ENCODE peak calls at places on chromosome 5, in eight cellular contexts. X is sigmoid colon, T is LNCaP clone FGC, A is brain microvascular endothelial cell, N is astrocyte of the spinal cord, F is bronchial epithelial cell, W is tibial nerve, Z is aorta. H is an unnamed sample.

GRCh38 chr5:126780165-126780827 is 3.4 kb downstream of the LMNB1 start:
- DNase-seq in A (peak), Z (no peak), W (no peak), N (peak), T (peak), X (no peak), F (peak), H (peak)

GRCh38 chr5:171795381-171795780 is 9.8 kb downstream of the SMIM23 start:
- DNase-seq in T (no peak), N (no peak), X (no peak), A (no peak), W (no peak), F (peak), Z (no peak), H (no peak)

GRCh38 chr5:75712091-75712490 is 5.1 kb downstream of the POC5 start:
- DNase-seq in F (no peak), X (no peak), W (no peak), A (no peak), T (no peak), Z (no peak), N (no peak), H (no peak)

GRCh38 chr5:134100283-134101011 is 14.0 kb upstream of the TCF7 start:
- DNase-seq in W (no peak), F (peak), T (no peak), Z (peak), X (no peak), N (peak), A (peak), H (no peak)

GRCh38 chr5:67286006-67286405 is 89.4 kb upstream of the CD180 start:
- DNase-seq in X (no peak), N (no peak), T (no peak), W (no peak), F (peak), A (no peak), Z (no peak), H (no peak)

GRCh38 chr5:75348241-75348640 is 11.2 kb downstream of the HMGCR start:
- DNase-seq in Z (no peak), N (peak), A (peak), W (no peak), X (no peak), T (no peak), F (no peak), H (no peak)

GRCh38 chr5:172466062-172466461 is 11.7 kb upstream of the SH3PXD2B start:
- DNase-seq in N (no peak), A (no peak), W (no peak), Z (no peak), X (no peak), T (no peak), F (no peak), H (no peak)

GRCh38 chr5:109409061-109409843 is 522 bp downstream of the PJA2 start:
- DNase-seq in X (peak), N (peak), T (no peak), F (peak), W (peak), Z (peak), A (peak), H (peak)

GRCh38 chr5:162227075-162227474 is 159.5 kb downstream of the GABRG2 start:
- DNase-seq in A (no peak), F (no peak), X (no peak), Z (no peak), W (no peak), N (no peak), T (no peak), H (no peak)

GRCh38 chr5:151750121-151750520 is 8.3 kb downstream of the ATOX1 start:
- DNase-seq in X (no peak), W (no peak), A (no peak), F (no peak), T (no peak), Z (no peak), N (no peak), H (no peak)

GRCh38 chr5:119829341-119829740 is 200.0 kb downstream of the FAM170A start:
- DNase-seq in A (no peak), Z (no peak), N (no peak), F (no peak), W (no peak), X (no peak), T (no peak), H (no peak)

GRCh38 chr5:94254214-94254613 is 364.2 kb downstream of the KIAA0825 start:
- DNase-seq in Z (no peak), X (no peak), W (no peak), T (no peak), A (no peak), N (no peak), F (no peak), H (no peak)

GRCh38 chr5:31656806-31657205 is 17.9 kb downstream of the PDZD2 start:
- DNase-seq in W (no peak), T (no peak), X (no peak), F (no peak), Z (no peak), N (no peak), A (no peak), H (no peak)

GRCh38 chr5:116990010-116990409 is 415.4 kb upstream of the SEMA6A start:
- DNase-seq in A (no peak), N (peak), X (no peak), W (no peak), Z (no peak), T (no peak), F (no peak), H (no peak)

GRCh38 chr5:55540024-55540423 is 5.3 kb upstream of the PLPP1 start:
- DNase-seq in N (no peak), X (no peak), F (peak), T (no peak), Z (no peak), W (no peak), A (no peak), H (peak)

GRCh38 chr5:89351232-89351631 is 468.2 kb upstream of the MEF2C start:
- DNase-seq in X (no peak), N (peak), Z (no peak), A (peak), F (peak), W (no peak), T (no peak), H (peak)

GRCh38 chr5:138469540-138470321 is 4.5 kb downstream of the EGR1 start:
- DNase-seq in F (peak), A (peak), N (peak), Z (no peak), T (no peak), X (peak), W (no peak), H (peak)

GRCh38 chr5:72790188-72790587 is 26.3 kb upstream of the TNPO1 start:
- DNase-seq in N (peak), Z (no peak), W (no peak), T (peak), F (peak), X (no peak), A (no peak), H (peak)

GRCh38 chr5:99019812-99020697 is 91.2 kb upstream of the CHD1 start:
- DNase-seq in Z (no peak), F (peak), N (peak), X (no peak), A (peak), W (no peak), T (peak), H (peak)

GRCh38 chr5:163498886-163499285 is 6.5 kb upstream of the MAT2B start:
- DNase-seq in T (no peak), N (peak), Z (no peak), W (no peak), F (peak), A (peak), X (no peak), H (no peak)

GRCh38 chr5:169599451-169599850 is 15.9 kb downstream of the SPDL1 start:
- DNase-seq in T (no peak), N (peak), F (no peak), A (peak), X (no peak), Z (no peak), W (no peak), H (no peak)

GRCh38 chr5:170273968-170274710 is 23.4 kb downstream of the LCP2 start:
- DNase-seq in W (no peak), Z (no peak), T (peak), X (peak), N (no peak), A (no peak), F (peak), H (no peak)

GRCh38 chr5:145678255-145678654 is 156.9 kb downstream of the PRELID2 start:
- DNase-seq in W (no peak), T (peak), Z (no peak), A (no peak), F (no peak), N (no peak), X (no peak), H (no peak)

GRCh38 chr5:107570805-107571531 is 99.8 kb downstream of the EFNA5 start:
- DNase-seq in Z (no peak), A (peak), T (no peak), N (no peak), F (peak), W (no peak), X (no peak), H (no peak)

GRCh38 chr5:1167728-1168709 is 33.4 kb upstream of the SLC6A19 start:
- DNase-seq in N (peak), W (peak), X (peak), F (peak), T (peak), Z (peak), A (peak), H (peak)

GRCh38 chr5:116135344-116135743 is 50.5 kb downstream of the COMMD10 start:
- DNase-seq in A (no peak), W (no peak), F (no peak), N (no peak), X (no peak), T (no peak), Z (no peak), H (no peak)

GRCh38 chr5:73242741-73243140 is 69.7 kb downstream of the TMEM174 start:
- DNase-seq in N (no peak), Z (no peak), F (peak), A (no peak), X (no peak), T (no peak), W (no peak), H (no peak)

GRCh38 chr5:129857124-129857523 is 47.1 kb upstream of the CHSY3 start:
- DNase-seq in F (no peak), W (no peak), N (no peak), T (no peak), X (no peak), A (no peak), Z (no peak), H (peak)

GRCh38 chr5:10892135-10892910 is 131.3 kb upstream of the DAP start:
- DNase-seq in Z (no peak), T (no peak), X (no peak), W (no peak), F (no peak), A (no peak), N (no peak), H (peak)

GRCh38 chr5:172415615-172416275 is 38.6 kb downstream of the SH3PXD2B start:
- DNase-seq in N (no peak), X (no peak), A (no peak), F (no peak), Z (no peak), W (no peak), T (no peak), H (no peak)

GRCh38 chr5:157912621-157913325 is 53.8 kb upstream of the CLINT1 start:
- DNase-seq in Z (no peak), W (no peak), T (no peak), A (no peak), X (no peak), F (peak), N (no peak), H (no peak)

GRCh38 chr5:64742821-64743220 is 25.7 kb downstream of the SREK1IP1 start:
- DNase-seq in F (no peak), A (no peak), W (no peak), X (no peak), Z (no peak), T (no peak), N (no peak), H (peak)

GRCh38 chr5:50863771-50864170 is 197.3 kb downstream of the PARP8 start:
- DNase-seq in F (no peak), X (no peak), T (no peak), W (no peak), N (no peak), A (no peak), Z (no peak), H (no peak)

GRCh38 chr5:122316652-122317051 is 4.6 kb downstream of the SNCAIP start:
- DNase-seq in W (no peak), Z (no peak), T (no peak), F (no peak), N (no peak), A (no peak), X (no peak), H (no peak)

GRCh38 chr5:53481354-53481886 is 991 bp downstream of the FST start:
- DNase-seq in N (peak), X (no peak), T (no peak), Z (no peak), A (no peak), W (no peak), F (no peak), H (peak)

DNA sequence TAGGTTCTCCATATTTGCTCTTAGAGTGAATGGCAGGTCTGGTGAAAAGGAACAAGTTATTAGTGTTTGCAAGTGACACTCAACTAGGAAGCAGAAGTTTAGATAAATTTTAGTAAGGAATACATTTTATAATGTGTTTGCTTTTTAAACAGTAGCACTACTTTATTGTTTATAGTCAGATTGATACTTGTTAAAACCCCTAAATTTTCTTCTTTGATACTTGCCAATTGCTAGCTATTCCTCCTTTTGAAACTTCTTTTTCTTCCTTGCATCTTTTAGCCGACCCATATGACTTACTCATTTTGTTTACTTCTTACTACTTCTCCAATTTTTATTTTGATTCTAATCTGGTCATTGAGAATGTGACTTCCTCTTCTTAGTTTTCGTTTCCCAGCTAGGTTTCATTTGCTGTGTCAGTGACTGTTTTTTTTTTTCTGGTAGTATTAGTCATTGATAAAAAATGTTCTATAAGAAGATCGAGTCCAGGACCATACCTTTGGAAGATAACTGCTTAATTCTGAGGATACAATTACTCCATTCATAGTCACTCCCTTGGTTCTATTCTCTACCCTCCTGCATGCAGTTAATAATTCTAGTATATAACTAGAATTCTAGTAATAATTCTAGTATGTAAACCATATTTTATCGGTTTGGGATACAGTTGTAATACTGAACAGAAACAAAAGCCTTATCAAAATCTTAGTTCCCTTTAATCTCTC is 2.7 kb upstream of the RICTOR start:
- DNase-seq in T (no peak), W (no peak), F (peak), A (no peak), N (peak), Z (no peak), X (no peak), H (peak)
- H3K4me3 ChIP-seq in T (no peak), W (no peak), F (no peak), A (no peak), N (no peak), Z (no peak), X (peak), H (no peak)

DNA sequence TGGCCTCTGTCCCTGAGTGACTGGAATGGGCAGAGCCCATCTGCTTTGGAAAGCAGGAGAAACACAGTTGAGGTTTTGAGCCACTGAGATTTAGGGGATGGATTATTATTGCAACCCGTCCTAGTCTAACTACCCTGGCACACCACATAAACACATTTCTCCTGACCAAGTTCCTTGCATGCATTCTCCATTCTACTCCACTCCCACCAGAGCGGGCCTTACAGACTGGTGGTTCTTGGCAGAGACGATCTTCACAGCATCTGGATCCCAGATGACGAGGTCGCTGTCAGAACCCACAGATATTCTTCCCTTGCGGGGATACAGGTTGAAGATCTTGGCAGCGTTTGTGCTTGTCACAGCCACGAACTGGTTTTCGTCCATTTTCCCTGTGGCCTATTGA is 111.0 kb downstream of the DPYSL3 start:
- DNase-seq in A (no peak), X (no peak), F (no peak), N (no peak), W (no peak), T (no peak), Z (no peak), H (peak)
- H3K4me3 ChIP-seq in A (no peak), X (no peak), F (no peak), N (no peak), W (no peak), T (no peak), Z (no peak), H (no peak)

GRCh38 chr5:7851240-7851592 is 283 bp upstream of the CFAP90 start:
- DNase-seq in Z (no peak), F (no peak), T (no peak), W (no peak), N (no peak), A (no peak), X (no peak), H (no peak)
- H3K4me3 ChIP-seq in Z (no peak), F (no peak), T (no peak), W (peak), N (peak), A (peak), X (peak), H (peak)

DNA sequence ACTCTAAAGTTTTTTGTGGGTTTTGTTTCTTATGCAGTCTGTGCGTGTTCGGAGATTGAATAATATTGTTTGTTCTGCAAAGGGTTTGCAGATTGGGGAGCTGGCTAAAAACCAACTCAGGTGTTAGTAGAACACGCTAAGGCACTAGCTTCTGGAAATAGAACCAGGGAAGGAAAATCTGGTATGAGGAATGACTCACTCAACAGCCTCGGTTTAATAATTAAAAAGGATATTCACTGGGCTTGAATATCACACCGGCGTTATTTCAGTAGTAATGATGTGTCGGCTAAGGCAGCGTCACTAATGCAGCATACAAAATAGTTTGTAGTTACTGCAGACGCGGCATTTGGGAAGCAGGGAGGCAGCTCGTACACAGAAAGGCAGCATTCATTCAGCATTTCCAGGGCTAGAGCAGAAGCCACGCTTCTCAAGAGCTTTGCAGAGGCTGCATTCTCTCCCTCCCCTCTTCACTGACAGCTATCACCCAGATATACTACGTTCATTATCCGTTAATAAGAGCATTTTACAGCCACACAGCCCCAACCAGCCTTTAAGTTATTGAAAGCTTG is 1.7 kb downstream of the ADRA1B start:
- DNase-seq in W (no peak), N (peak), F (peak), A (no peak), X (no peak), T (no peak), Z (no peak), H (no peak)
- H3K4me3 ChIP-seq in W (peak), N (peak), F (no peak), A (no peak), X (no peak), T (no peak), Z (peak), H (peak)

GRCh38 chr5:92775711-92776615 is 805.1 kb downstream of the NR2F1-AS1 start:
- DNase-seq in T (no peak), F (peak), X (no peak), A (no peak), W (no peak), N (peak), Z (no peak), H (peak)

DNA sequence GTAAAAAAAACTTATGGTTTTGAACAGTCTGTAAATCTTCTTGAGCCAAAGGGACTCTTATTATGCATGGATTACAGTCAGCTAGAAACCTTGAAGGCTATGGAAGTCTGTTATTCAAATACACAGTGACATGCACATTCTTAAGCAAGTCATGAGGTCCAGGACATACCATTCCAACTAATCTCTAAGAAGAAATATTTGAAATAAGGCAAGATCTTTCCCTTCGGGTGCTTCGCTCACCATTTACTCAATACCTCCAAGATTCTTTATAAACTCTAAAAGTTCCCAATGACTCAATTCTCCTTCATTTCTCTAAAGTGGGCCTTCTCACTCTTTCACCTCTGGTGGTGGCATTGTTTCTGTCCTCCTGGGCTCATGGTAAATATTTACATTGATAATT is 811.0 kb downstream of the NR2F1-AS1 start:
- DNase-seq in W (no peak), X (no peak), N (peak), A (peak), T (no peak), Z (no peak), F (no peak), H (peak)
- H3K4me3 ChIP-seq in W (no peak), X (no peak), N (no peak), A (no peak), T (no peak), Z (no peak), F (no peak), H (no peak)

DNA sequence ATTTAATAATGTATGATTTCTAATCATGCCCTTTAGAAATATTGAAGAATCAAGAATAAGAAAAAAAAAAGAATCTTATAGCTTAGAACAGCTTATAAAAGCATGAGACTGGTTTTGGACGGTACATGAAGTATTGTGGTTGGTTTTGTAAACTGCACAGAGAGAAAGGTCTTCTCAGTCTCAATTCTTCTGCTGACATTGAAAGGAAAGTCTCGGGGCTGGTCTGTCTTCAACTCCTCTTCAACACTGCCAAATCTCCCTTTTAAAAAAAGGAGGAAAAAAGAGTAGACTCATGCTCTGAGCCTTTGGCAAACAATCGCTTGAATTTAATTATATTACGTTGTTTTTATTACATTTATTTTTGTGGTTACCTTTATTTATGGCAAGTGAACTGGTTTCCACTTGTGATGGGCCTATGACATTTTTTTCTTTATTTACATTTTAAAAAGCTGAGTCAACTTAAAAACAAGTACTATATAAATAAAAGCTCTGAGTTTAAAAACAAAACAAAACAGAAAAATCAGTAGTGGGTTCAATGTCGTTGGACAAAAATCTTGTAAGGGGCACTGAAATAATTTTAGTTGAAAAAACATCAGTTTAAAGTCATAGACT is 32.8 kb upstream of the EBF1 start:
- DNase-seq in W (no peak), A (no peak), Z (no peak), N (no peak), F (peak), T (no peak), X (no peak), H (no peak)
- H3K4me3 ChIP-seq in W (peak), A (no peak), Z (peak), N (no peak), F (no peak), T (no peak), X (no peak), H (no peak)